ENCODE peak calls at places on chromosomes 6 and 20, in eight cellular contexts. One of them, this sample, is unnamed.

GRCh38 chr6:5996701-5997419 is 9.9 kb downstream of the NRN1 start:
- DNase-seq in putamen: no peak
- DNase-seq in fibroblast of villous mesenchyme: no peak
- DNase-seq in NCI-H1105 treated with DMSO at 0.1 percent for 48 hours: peak
- DNase-seq in A172: no peak
- DNase-seq in anterior cingulate cortex: no peak
- DNase-seq in NCI-H2107: no peak
- DNase-seq in NCI-H446 treated with DMSO at 0.1 percent for 48 hours: no peak
- DNase-seq in this sample: peak

GRCh38 chr20:59662856-59663512 is 58.6 kb downstream of the PHACTR3 start:
- DNase-seq in NCI-H2107: no peak
- DNase-seq in anterior cingulate cortex: no peak
- DNase-seq in putamen: no peak
- DNase-seq in A172: no peak
- DNase-seq in fibroblast of villous mesenchyme: no peak
- DNase-seq in NCI-H1105 treated with DMSO at 0.1 percent for 48 hours: no peak
- DNase-seq in NCI-H446 treated with DMSO at 0.1 percent for 48 hours: peak
- DNase-seq in this sample: no peak

GRCh38 chr6:97280766-97281165 is 2.2 kb downstream of the MMS22L start:
- DNase-seq in NCI-H1105 treated with DMSO at 0.1 percent for 48 hours: no peak
- DNase-seq in A172: no peak
- DNase-seq in NCI-H446 treated with DMSO at 0.1 percent for 48 hours: no peak
- DNase-seq in fibroblast of villous mesenchyme: no peak
- DNase-seq in NCI-H2107: no peak
- DNase-seq in putamen: no peak
- DNase-seq in anterior cingulate cortex: no peak
- DNase-seq in this sample: no peak

GRCh38 chr6:18141805-18142590 is 12.9 kb downstream of the TPMT start:
- DNase-seq in NCI-H446 treated with DMSO at 0.1 percent for 48 hours: no peak
- DNase-seq in NCI-H2107: no peak
- DNase-seq in NCI-H1105 treated with DMSO at 0.1 percent for 48 hours: peak
- DNase-seq in putamen: no peak
- DNase-seq in A172: no peak
- DNase-seq in anterior cingulate cortex: no peak
- DNase-seq in fibroblast of villous mesenchyme: no peak
- DNase-seq in this sample: no peak

GRCh38 chr20:9514461-9515210 is at the start of gene LAMP5:
- DNase-seq in NCI-H1105 treated with DMSO at 0.1 percent for 48 hours: peak
- DNase-seq in NCI-H446 treated with DMSO at 0.1 percent for 48 hours: peak
- DNase-seq in NCI-H2107: no peak
- DNase-seq in anterior cingulate cortex: peak
- DNase-seq in putamen: peak
- DNase-seq in A172: no peak
- DNase-seq in fibroblast of villous mesenchyme: no peak
- DNase-seq in this sample: peak

GRCh38 chr6:22940571-22941290 is 371.4 kb downstream of the HDGFL1 start:
- DNase-seq in fibroblast of villous mesenchyme: no peak
- DNase-seq in NCI-H1105 treated with DMSO at 0.1 percent for 48 hours: no peak
- DNase-seq in A172: no peak
- DNase-seq in NCI-H446 treated with DMSO at 0.1 percent for 48 hours: peak
- DNase-seq in anterior cingulate cortex: no peak
- DNase-seq in NCI-H2107: no peak
- DNase-seq in putamen: no peak
- DNase-seq in this sample: no peak

GRCh38 chr20:56358600-56359211 is at the start of gene FAM210B:
- DNase-seq in anterior cingulate cortex: peak
- DNase-seq in NCI-H1105 treated with DMSO at 0.1 percent for 48 hours: peak
- DNase-seq in A172: peak
- DNase-seq in NCI-H2107: peak
- DNase-seq in fibroblast of villous mesenchyme: peak
- DNase-seq in NCI-H446 treated with DMSO at 0.1 percent for 48 hours: peak
- DNase-seq in putamen: peak
- DNase-seq in this sample: peak

GRCh38 chr6:92979281-92979680 is 440.1 kb downstream of the EPHA7 start:
- DNase-seq in A172: no peak
- DNase-seq in NCI-H446 treated with DMSO at 0.1 percent for 48 hours: no peak
- DNase-seq in NCI-H2107: no peak
- DNase-seq in putamen: no peak
- DNase-seq in anterior cingulate cortex: no peak
- DNase-seq in NCI-H1105 treated with DMSO at 0.1 percent for 48 hours: no peak
- DNase-seq in fibroblast of villous mesenchyme: no peak
- DNase-seq in this sample: no peak

This sample was measured in frontal cortex.